ENCODE peak calls at places on chromosomes 7 and 10, in four cellular contexts. Q, R, G and I are unnamed samples.

GRCh38 chr7:159032310-159032709 is 112.4 kb downstream of the VIPR2 start:
- DNase-seq in Q (no peak), R (no peak), G (peak), I (no peak)

GRCh38 chr7:136045992-136046391 is 68.8 kb upstream of the MTPN start:
- DNase-seq in Q (no peak), R (no peak), G (no peak), I (no peak)

GRCh38 chr7:18087031-18087686 is 59.5 kb upstream of the PRPS1L1 start:
- DNase-seq in Q (no peak), R (no peak), G (no peak), I (peak)

GRCh38 chr7:44282601-44283171 is 42.7 kb downstream of the CAMK2B start:
- DNase-seq in Q (no peak), R (no peak), G (no peak), I (no peak)

GRCh38 chr7:81025360-81025759 is 106.5 kb upstream of the SEMA3C start:
- DNase-seq in Q (no peak), R (no peak), G (no peak), I (peak)

GRCh38 chr10:13987472-13987871 is 343.3 kb downstream of the FRMD4A start:
- DNase-seq in Q (no peak), R (no peak), G (no peak), I (peak)

GRCh38 chr7:53336133-53336532 is 300.7 kb downstream of the POM121L12 start:
- DNase-seq in Q (no peak), R (no peak), G (no peak), I (no peak)

GRCh38 chr10:6755891-6756460 is 175.9 kb upstream of the PRKCQ start:
- DNase-seq in Q (no peak), R (no peak), G (no peak), I (peak)

GRCh38 chr7:152711444-152711944 is 35.6 kb upstream of the XRCC2 start:
- DNase-seq in Q (no peak), R (no peak), G (no peak), I (no peak)

GRCh38 chr7:81594767-81595166 is 175.1 kb downstream of the HGF start:
- DNase-seq in Q (no peak), R (no peak), G (no peak), I (no peak)

GRCh38 chr10:71666607-71667373 is 52.8 kb downstream of the C10orf105 start:
- DNase-seq in Q (no peak), R (no peak), G (no peak), I (no peak)

GRCh38 chr7:105664816-105665525 is 83.7 kb upstream of the EFCAB10 start:
- DNase-seq in Q (peak), R (no peak), G (no peak), I (peak)

GRCh38 chr10:91796332-91797076 is 1.7 kb upstream of the TNKS2 start:
- DNase-seq in Q (peak), R (no peak), G (peak), I (peak)

GRCh38 chr7:96526492-96526891 is 183.2 kb downstream of the SEM1 start:
- DNase-seq in Q (no peak), R (no peak), G (no peak), I (no peak)

GRCh38 chr10:132438091-132439024 is 41.4 kb downstream of the PWWP2B start:
- DNase-seq in Q (no peak), R (no peak), G (no peak), I (no peak)

GRCh38 chr7:154770962-154771361 is 232.0 kb downstream of the PAXIP1 start:
- DNase-seq in Q (no peak), R (no peak), G (no peak), I (no peak)

GRCh38 chr7:5382281-5383041 is 41.2 kb downstream of the TNRC18 start:
- DNase-seq in Q (no peak), R (no peak), G (no peak), I (no peak)

GRCh38 chr7:42746226-42746625 is 165.6 kb downstream of the C7orf25 start:
- DNase-seq in Q (no peak), R (no peak), G (no peak), I (no peak)

GRCh38 chr7:87144173-87144657 is 8.0 kb upstream of the DMTF1 start:
- DNase-seq in Q (no peak), R (no peak), G (no peak), I (no peak)

GRCh38 chr7:3943779-3944520 is 642.9 kb downstream of the SDK1 start:
- DNase-seq in Q (no peak), R (no peak), G (no peak), I (no peak)

GRCh38 chr7:158541330-158542010 is 46.2 kb downstream of the PTPRN2 start:
- DNase-seq in Q (no peak), R (no peak), G (peak), I (no peak)

GRCh38 chr7:158384746-158385145 is 202.9 kb downstream of the PTPRN2 start:
- DNase-seq in Q (no peak), R (no peak), G (no peak), I (no peak)

GRCh38 chr7:151856098-151856497 is 20.8 kb downstream of the PRKAG2 start:
- DNase-seq in Q (peak), R (no peak), G (no peak), I (no peak)

GRCh38 chr10:49644035-49644345 is 30.2 kb downstream of the CHAT start:
- DNase-seq in Q (no peak), R (no peak), G (no peak), I (no peak)

GRCh38 chr10:32210306-32211045 is 136.5 kb downstream of the EPC1 start:
- DNase-seq in Q (peak), R (no peak), G (no peak), I (peak)

GRCh38 chr7:139777304-139777890 is 401 bp downstream of the HIPK2 start:
- DNase-seq in Q (no peak), R (no peak), G (peak), I (no peak)

GRCh38 chr7:31017036-31017747 is 34.9 kb upstream of the ADCYAP1R1 start:
- DNase-seq in Q (no peak), R (no peak), G (no peak), I (no peak)

GRCh38 chr7:26898917-26899316 is 34.5 kb upstream of the SKAP2 start:
- DNase-seq in Q (no peak), R (no peak), G (no peak), I (no peak)

GRCh38 chr10:94192333-94192732 is 170.4 kb downstream of the NOC3L start:
- DNase-seq in Q (no peak), R (no peak), G (no peak), I (no peak)

GRCh38 chr10:88932539-88933256 is 19.9 kb downstream of the ACTA2 start:
- DNase-seq in Q (peak), R (no peak), G (peak), I (peak)

GRCh38 chr7:113751547-113751946 is 167.3 kb downstream of the PPP1R3A start:
- DNase-seq in Q (no peak), R (no peak), G (no peak), I (no peak)

GRCh38 chr10:103665439-103665838 is 171.9 kb downstream of the NEURL1 start:
- DNase-seq in Q (no peak), R (no peak), G (no peak), I (no peak)

GRCh38 chr7:27139335-27140107 is 4.0 kb downstream of the HOXA5 start:
- DNase-seq in Q (no peak), R (no peak), G (no peak), I (no peak)

GRCh38 chr7:22008011-22008410 is 62.3 kb upstream of the CDCA7L start:
- DNase-seq in Q (no peak), R (no peak), G (no peak), I (no peak)

GRCh38 chr10:97810476-97810875 is 38.7 kb upstream of the SFRP5 start:
- DNase-seq in Q (peak), R (no peak), G (no peak), I (no peak)

GRCh38 chr10:3516191-3516590 is 268.8 kb downstream of the KLF6 start:
- DNase-seq in Q (peak), R (no peak), G (no peak), I (no peak)

GRCh38 chr7:73941836-73942551 is 81.0 kb downstream of the TMEM270 start:
- DNase-seq in Q (peak), R (no peak), G (no peak), I (peak)

GRCh38 chr10:112774808-112775207 is 175.2 kb upstream of the TCF7L2 start:
- DNase-seq in Q (no peak), R (no peak), G (no peak), I (no peak)

GRCh38 chr10:112773783-112774182 is 176.3 kb upstream of the TCF7L2 start:
- DNase-seq in Q (no peak), R (no peak), G (no peak), I (no peak)

GRCh38 chr10:112775892-112776679 is 174.0 kb upstream of the TCF7L2 start:
- DNase-seq in Q (peak), R (no peak), G (no peak), I (no peak)

GRCh38 chr10:112774210-112774609 is 175.8 kb upstream of the TCF7L2 start:
- DNase-seq in Q (peak), R (no peak), G (no peak), I (no peak)

DNA sequence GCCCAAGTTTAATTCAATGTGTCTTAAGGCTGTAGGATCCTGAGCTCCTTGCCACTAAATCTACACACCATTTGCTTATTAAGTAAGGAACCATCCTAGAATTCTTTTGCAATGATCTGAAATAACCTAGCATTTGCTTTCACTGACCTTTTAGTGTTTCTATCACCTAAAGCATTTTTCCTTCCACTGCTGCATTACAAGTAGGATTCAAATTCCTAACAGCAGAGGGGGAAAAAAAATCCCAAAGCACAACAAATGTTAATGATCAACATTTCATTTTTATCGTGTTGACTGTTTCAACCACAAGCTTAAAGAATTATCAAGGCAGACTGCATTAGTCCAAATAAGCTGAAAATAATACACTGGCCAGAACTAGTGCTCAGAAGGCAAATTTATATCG is 174.7 kb upstream of the TCF7L2 start:
- DNase-seq in Q (peak), R (no peak), G (no peak), I (no peak)
- TF ChIP-seq CTCF in Q (peak), R (no peak), G (no peak), I (no peak)

DNA sequence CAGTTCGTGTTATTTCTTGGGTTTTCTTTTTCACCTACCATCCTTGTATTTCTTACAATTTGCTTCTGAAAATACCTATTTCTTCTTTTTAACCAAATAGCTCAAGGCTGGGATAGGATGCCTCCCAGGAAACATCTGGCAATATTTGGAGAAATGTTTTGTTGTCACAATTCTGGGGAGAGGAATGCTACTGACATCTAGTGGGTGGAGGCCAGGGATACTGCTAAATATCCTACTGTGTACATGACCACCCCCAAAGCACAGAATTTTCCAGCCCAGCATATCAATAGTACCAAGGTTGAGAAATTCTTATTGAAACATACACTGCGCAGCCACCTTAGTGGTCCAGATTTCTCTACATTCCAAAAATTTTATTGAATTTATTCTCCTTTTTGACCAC is 55.5 kb downstream of the CNTNAP2 start:
- DNase-seq in Q (no peak), R (no peak), G (no peak), I (no peak)
- TF ChIP-seq CTCF in Q (no peak), R (peak), G (no peak), I (no peak)

GRCh38 chr7:16419859-16420258 is 1.5 kb downstream of the CRPPA start:
- DNase-seq in Q (no peak), R (no peak), G (no peak), I (no peak)

GRCh38 chr7:16420329-16420648 is 1.0 kb downstream of the CRPPA start:
- DNase-seq in Q (no peak), R (no peak), G (no peak), I (no peak)

GRCh38 chr7:16422100-16422430 is 727 bp upstream of the CRPPA start:
- DNase-seq in Q (no peak), R (no peak), G (no peak), I (no peak)

GRCh38 chr7:16421333-16422099 is at the start of gene CRPPA:
- DNase-seq in Q (peak), R (peak), G (peak), I (peak)

DNA sequence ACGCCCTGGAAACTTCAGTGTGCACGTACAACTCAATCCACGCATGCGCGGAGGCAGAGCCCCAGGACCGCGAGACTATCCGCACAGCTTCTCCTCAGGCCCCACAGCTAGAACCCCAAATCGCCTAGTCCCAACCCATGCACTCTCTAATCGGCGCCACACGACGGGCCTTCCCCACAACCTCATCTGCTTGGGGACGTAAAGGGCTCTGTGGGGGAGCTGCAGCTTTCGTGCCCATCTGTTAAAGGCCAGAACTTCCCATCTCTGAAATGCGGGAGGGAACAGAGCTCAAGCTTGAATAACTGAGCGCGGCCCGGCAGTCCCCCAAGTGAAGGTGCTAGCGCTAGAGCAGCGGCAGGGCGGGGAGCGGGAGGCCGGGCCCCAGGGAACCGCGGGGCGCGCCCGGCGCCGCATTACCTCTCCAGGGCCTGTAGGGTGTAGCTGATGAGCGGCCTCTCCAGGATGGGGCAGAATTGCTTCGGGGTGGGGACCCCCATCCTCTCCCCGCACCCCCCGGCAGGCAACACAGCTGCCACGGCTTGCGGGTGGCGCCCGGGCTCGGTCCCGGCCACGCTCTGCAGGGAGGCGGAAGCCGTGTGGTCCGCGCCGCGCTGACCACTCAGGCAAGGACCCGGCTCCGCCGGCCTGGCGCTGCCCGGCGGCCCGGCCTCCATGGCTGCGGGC is 547 bp downstream of the CRPPA start:
- DNase-seq in Q (peak), R (peak), G (peak), I (peak)
- TF ChIP-seq CTCF in Q (no peak), R (peak), G (no peak), I (no peak)

DNA sequence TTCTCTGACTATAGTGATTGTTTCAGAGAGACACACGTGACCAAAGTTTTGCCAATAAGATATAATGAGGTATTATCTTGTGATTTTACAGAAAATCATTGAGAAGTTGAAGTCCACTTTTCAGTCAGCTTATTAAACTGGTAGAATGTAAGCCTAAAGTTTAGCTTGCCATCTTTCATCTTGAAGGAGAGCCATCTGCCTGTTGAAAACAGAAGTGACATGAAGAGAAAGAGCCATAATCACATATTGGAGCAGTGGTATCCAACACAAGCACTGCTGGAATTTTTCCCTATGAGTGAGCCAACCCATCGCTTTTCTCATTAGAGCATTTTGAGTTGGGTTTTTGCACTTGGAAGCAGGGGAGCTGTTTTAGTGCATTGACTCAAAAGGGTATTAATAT is 117.6 kb upstream of the FERD3L start:
- DNase-seq in Q (no peak), R (no peak), G (no peak), I (no peak)
- TF ChIP-seq CTCF in Q (no peak), R (no peak), G (no peak), I (no peak)

GRCh38 chr7:103609778-103610177 is 163.8 kb upstream of the SLC26A5 start:
- DNase-seq in Q (no peak), R (no peak), G (no peak), I (no peak)

DNA sequence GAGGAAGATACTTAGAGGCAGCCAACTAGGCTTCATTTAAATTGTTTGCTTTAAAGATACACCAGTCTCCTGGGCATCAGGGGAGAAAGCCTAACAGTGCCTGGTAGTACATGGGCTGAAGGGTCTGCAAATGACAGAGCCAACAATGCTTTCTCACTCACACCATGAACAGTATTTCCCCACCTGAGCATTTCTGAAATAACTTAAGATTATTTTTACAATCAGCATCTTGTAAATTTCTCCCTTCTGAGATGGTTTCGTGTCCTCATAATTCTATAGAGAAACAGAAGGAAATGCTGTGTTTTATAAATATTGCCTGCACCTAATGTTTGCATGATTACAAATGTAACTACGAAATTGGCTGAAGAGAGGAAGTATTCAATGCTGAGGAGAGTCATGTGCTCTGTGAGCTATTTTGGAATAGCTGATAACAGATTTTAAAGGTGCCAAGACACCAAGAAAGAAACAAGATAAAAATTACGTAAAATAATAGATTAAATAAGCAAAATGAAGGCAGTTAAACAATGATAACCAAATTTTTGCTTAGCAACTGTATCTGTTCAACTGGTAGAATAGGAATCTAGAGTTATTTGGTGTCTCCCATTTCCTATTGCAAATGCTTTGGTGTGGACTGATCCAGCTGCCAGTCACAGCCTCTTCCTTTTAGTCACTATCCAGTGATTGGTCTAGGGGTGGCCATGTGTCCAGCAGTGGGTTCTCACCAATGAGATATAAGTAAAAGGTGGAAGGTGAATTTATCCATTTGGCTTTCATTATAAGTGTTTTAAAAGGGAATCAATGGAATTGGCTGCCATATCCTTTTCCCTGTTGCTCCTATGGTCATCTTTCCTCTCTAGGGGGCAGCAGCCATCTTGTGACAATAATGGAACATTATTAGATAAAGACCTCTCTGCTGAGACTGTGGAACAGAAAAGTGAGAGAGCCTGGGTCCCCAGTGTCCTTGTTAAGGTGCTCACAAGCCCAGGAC is 167.9 kb upstream of the SLC26A5 start:
- DNase-seq in Q (peak), R (no peak), G (no peak), I (peak)
- TF ChIP-seq CTCF in Q (peak), R (peak), G (no peak), I (peak)

DNA sequence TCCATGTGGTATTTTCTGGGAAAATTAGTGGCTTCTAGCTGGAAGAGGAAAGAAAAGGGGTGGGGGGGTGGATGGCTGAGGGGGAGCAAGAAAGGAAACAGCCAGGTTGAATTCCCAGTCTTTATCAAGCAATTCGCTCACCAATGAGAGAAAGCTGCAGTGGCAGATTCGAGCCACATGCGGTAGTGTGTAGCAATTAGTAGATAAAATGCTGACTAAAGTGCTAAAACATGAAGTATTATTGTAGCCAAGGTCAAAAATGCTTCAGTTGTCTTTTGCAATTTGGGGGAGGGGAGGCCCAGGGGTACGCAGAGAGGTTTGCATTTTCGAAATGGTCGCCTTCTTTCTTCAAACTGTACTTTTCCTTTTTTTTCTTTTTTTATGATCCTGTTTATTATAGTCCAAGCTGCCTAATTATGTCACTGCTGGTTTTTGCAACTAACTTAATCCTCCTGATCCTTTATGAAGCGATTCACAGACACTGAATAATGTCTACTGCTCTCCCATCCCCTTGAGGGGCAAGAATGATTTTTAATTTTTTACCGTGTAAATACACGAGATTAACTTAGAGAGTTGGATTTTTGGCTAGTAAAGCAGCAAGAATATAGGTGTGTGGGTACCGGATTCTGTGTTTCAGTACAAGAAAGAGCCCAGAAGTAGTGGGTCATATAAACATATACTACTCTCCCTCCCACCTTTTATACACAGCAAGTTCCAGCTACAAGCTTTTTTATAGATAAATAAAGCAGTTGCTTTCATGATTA is 3.6 kb upstream of the ARID5B start:
- DNase-seq in Q (no peak), R (no peak), G (no peak), I (peak)
- TF ChIP-seq CTCF in Q (no peak), R (no peak), G (no peak), I (peak)

GRCh38 chr10:123393170-123393569 is 239.0 kb downstream of the BUB3 start:
- DNase-seq in Q (no peak), R (no peak), G (no peak), I (no peak)
- TF ChIP-seq CTCF in Q (no peak), R (no peak), G (no peak), I (no peak)